ENCODE peak calls at places on chromosomes 1 and 21, in nine cellular contexts. X is WTC11; G is MV-4-11; S is NK-92 treated with Interleukin-12 subunit alpha and Interleukin-12 subunit beta, amount 100 ng/mL, for 24 hours; Z is AG09309; J is lung; V is NCI-H2081; K is prostate gland; Y is HCT116. O is an unnamed sample.

GRCh38 chr1:226646870-226647449 is 92.1 kb downstream of the ITPKB start:
- DNase-seq in X (no peak), G (no peak), S (no peak), Z (no peak), J (no peak), V (no peak), K (no peak), Y (no peak), O (no peak)

GRCh38 chr1:175201061-175201508 is 8.5 kb upstream of the KIAA0040 start:
- DNase-seq in X (no peak), G (no peak), S (no peak), Z (no peak), J (no peak), V (peak), K (no peak), Y (no peak), O (no peak)

GRCh38 chr1:208178091-208178529 is 66.1 kb downstream of the PLXNA2 start:
- DNase-seq in X (no peak), G (no peak), S (no peak), Z (no peak), J (peak), V (peak), K (peak), Y (no peak), O (no peak)

GRCh38 chr1:228165372-228166169 is at the start of gene IBA57:
- DNase-seq in X (peak), G (peak), S (peak), Z (peak), J (peak), V (peak), K (peak), Y (peak), O (peak)

GRCh38 chr1:61083014-61083798 is 845 bp downstream of the NFIA start:
- DNase-seq in X (peak), G (no peak), S (no peak), Z (no peak), J (no peak), V (peak), K (no peak), Y (no peak), O (no peak)

GRCh38 chr1:57889686-57890360 is 466.0 kb upstream of the DAB1 start:
- DNase-seq in X (no peak), G (no peak), S (no peak), Z (no peak), J (no peak), V (no peak), K (no peak), Y (no peak), O (no peak)

GRCh38 chr1:11653101-11653601 is 1.1 kb downstream of the FBXO2 start:
- DNase-seq in X (peak), G (no peak), S (no peak), Z (no peak), J (no peak), V (no peak), K (no peak), Y (peak), O (no peak)

GRCh38 chr1:117447661-117448060 is 80.4 kb downstream of the MAN1A2 start:
- DNase-seq in X (no peak), G (no peak), S (no peak), Z (no peak), J (no peak), V (no peak), K (no peak), Y (no peak), O (no peak)

GRCh38 chr1:207838156-207839082 is 72.5 kb downstream of the CD34 start:
- DNase-seq in X (no peak), G (no peak), S (no peak), Z (no peak), J (no peak), V (no peak), K (peak), Y (no peak), O (no peak)

GRCh38 chr1:234214911-234215892 is 158.1 kb upstream of the COA6 start:
- DNase-seq in X (peak), G (no peak), S (no peak), Z (no peak), J (no peak), V (peak), K (peak), Y (no peak), O (no peak)

GRCh38 chr1:208007319-208007937 is 96.5 kb upstream of the CD34 start:
- DNase-seq in X (no peak), G (no peak), S (no peak), Z (no peak), J (no peak), V (no peak), K (no peak), Y (no peak), O (no peak)

GRCh38 chr1:109768335-109768650 is 4.6 kb upstream of the EPS8L3 start:
- DNase-seq in X (peak), G (no peak), S (no peak), Z (no peak), J (no peak), V (no peak), K (no peak), Y (no peak), O (no peak)

GRCh38 chr1:230600111-230601000 is 41.9 kb upstream of the COG2 start:
- DNase-seq in X (no peak), G (no peak), S (no peak), Z (no peak), J (no peak), V (no peak), K (no peak), Y (no peak), O (no peak)

GRCh38 chr1:59343576-59343840 is 46.6 kb downstream of the FGGY start:
- DNase-seq in X (no peak), G (no peak), S (no peak), Z (no peak), J (no peak), V (no peak), K (no peak), Y (no peak), O (no peak)

GRCh38 chr1:3444736-3445135 is 9.7 kb upstream of the ARHGEF16 start:
- DNase-seq in X (no peak), G (no peak), S (no peak), Z (no peak), J (no peak), V (no peak), K (no peak), Y (no peak), O (no peak)

GRCh38 chr1:156657161-156657970 is 15.4 kb downstream of the BCAN start:
- DNase-seq in X (peak), G (peak), S (peak), Z (no peak), J (peak), V (peak), K (peak), Y (no peak), O (no peak)

GRCh38 chr1:206895837-206896242 is 1.4 kb upstream of the IL24 start:
- DNase-seq in X (no peak), G (no peak), S (no peak), Z (peak), J (no peak), V (peak), K (peak), Y (no peak), O (no peak)

GRCh38 chr1:26923711-26924110 is 2.2 kb downstream of the NUDC start:
- DNase-seq in X (no peak), G (no peak), S (no peak), Z (no peak), J (no peak), V (no peak), K (no peak), Y (no peak), O (no peak)

GRCh38 chr1:156748670-156749428 is 2.6 kb downstream of the HDGF start:
- DNase-seq in X (no peak), G (peak), S (no peak), Z (no peak), J (peak), V (no peak), K (no peak), Y (no peak), O (no peak)

GRCh38 chr1:94654031-94654430 is 112.5 kb upstream of the F3 start:
- DNase-seq in X (no peak), G (no peak), S (no peak), Z (no peak), J (peak), V (no peak), K (peak), Y (peak), O (no peak)

GRCh38 chr1:42908046-42908445 is 50.6 kb downstream of the SLC2A1 start:
- DNase-seq in X (no peak), G (no peak), S (no peak), Z (no peak), J (no peak), V (peak), K (no peak), Y (no peak), O (no peak)

GRCh38 chr1:47951026-47951425 is 46.2 kb downstream of the TRABD2B start:
- DNase-seq in X (no peak), G (no peak), S (no peak), Z (no peak), J (no peak), V (no peak), K (no peak), Y (no peak), O (no peak)

GRCh38 chr21:44639331-44639655 is 2.1 kb downstream of the KRTAP10-10 start:
- DNase-seq in X (no peak), G (no peak), S (no peak), Z (no peak), J (no peak), V (no peak), K (no peak), Y (no peak), O (no peak)

GRCh38 chr1:10513199-10513598 is 38.4 kb downstream of the PEX14 start:
- DNase-seq in X (no peak), G (no peak), S (no peak), Z (no peak), J (no peak), V (no peak), K (no peak), Y (no peak), O (no peak)